ENCODE peak calls at places on chromosomes 3 and 15, in five cellular contexts. N is mesendoderm, R is BE2C, Z is GM06990, Q is small intestine. Y is an unnamed sample.

GRCh38 chr15:72319360-72319984 is 485 bp downstream of the CELF6 start:
- DNase-seq in N (peak), R (no peak), Z (peak), Q (peak), Y (no peak)

GRCh38 chr3:46930176-46930944 is 46.2 kb downstream of the CCDC12 start:
- DNase-seq in N (no peak), R (no peak), Z (no peak), Q (peak), Y (no peak)

GRCh38 chr3:141051641-141052569 is 758 bp downstream of the SPSB4 start:
- DNase-seq in N (peak), R (peak), Z (peak), Q (no peak), Y (no peak)

GRCh38 chr15:94395626-94396025 is 164.3 kb downstream of the MCTP2 start:
- DNase-seq in N (no peak), R (no peak), Z (no peak), Q (peak), Y (no peak)

GRCh38 chr3:97291901-97292300 is 472.7 kb upstream of the ARL6 start:
- DNase-seq in N (no peak), R (no peak), Z (no peak), Q (no peak), Y (no peak)

GRCh38 chr3:60588806-60589205 is 662.4 kb downstream of the FHIT start:
- DNase-seq in N (no peak), R (no peak), Z (no peak), Q (no peak), Y (peak)

GRCh38 chr15:60674704-60675405 is 195.9 kb upstream of the ICE2 start:
- DNase-seq in N (no peak), R (no peak), Z (no peak), Q (no peak), Y (no peak)

GRCh38 chr3:177228601-177229190 is 31.4 kb upstream of the TBL1XR1 start:
- DNase-seq in N (no peak), R (no peak), Z (no peak), Q (no peak), Y (no peak)

GRCh38 chr3:11907667-11908660 is 61.3 kb upstream of the TAMM41 start:
- DNase-seq in N (no peak), R (no peak), Z (no peak), Q (no peak), Y (no peak)

GRCh38 chr3:108477511-108478147 is 32.8 kb downstream of the MYH15 start:
- DNase-seq in N (peak), R (peak), Z (no peak), Q (peak), Y (no peak)

GRCh38 chr15:55960946-55961345 is 32.5 kb downstream of the NEDD4 start:
- DNase-seq in N (no peak), R (no peak), Z (no peak), Q (no peak), Y (no peak)

GRCh38 chr15:67172172-67172571 is 82.3 kb downstream of the AAGAB start:
- DNase-seq in N (no peak), R (no peak), Z (no peak), Q (no peak), Y (no peak)

GRCh38 chr3:16309558-16309957 is 44.5 kb downstream of the OXNAD1 start:
- DNase-seq in N (peak), R (no peak), Z (peak), Q (peak), Y (no peak)

GRCh38 chr15:77666296-77666660 is 33.6 kb upstream of the LINGO1 start:
- DNase-seq in N (no peak), R (no peak), Z (no peak), Q (no peak), Y (no peak)

GRCh38 chr3:112736802-112737566 is 96.0 kb upstream of the CCDC80 start:
- DNase-seq in N (no peak), R (no peak), Z (no peak), Q (peak), Y (no peak)

GRCh38 chr3:124288996-124289395 is 297.1 kb upstream of the ROPN1 start:
- DNase-seq in N (no peak), R (no peak), Z (no peak), Q (no peak), Y (no peak)

GRCh38 chr3:183826854-183827253 is 1.5 kb upstream of the MAP6D1 start:
- DNase-seq in N (no peak), R (no peak), Z (no peak), Q (no peak), Y (no peak)

GRCh38 chr3:54963621-54964020 is 35.8 kb upstream of the LRTM1 start:
- DNase-seq in N (peak), R (no peak), Z (no peak), Q (no peak), Y (no peak)

GRCh38 chr3:186693843-186694242 is 23.3 kb upstream of the KNG1 start:
- DNase-seq in N (no peak), R (no peak), Z (no peak), Q (peak), Y (no peak)

GRCh38 chr15:69758291-69758771 is 305.7 kb downstream of the RPLP1 start:
- DNase-seq in N (no peak), R (no peak), Z (no peak), Q (no peak), Y (peak)

GRCh38 chr15:96276438-96277210 is 53.9 kb upstream of the NR2F2 start:
- DNase-seq in N (no peak), R (no peak), Z (no peak), Q (no peak), Y (peak)

DNA sequence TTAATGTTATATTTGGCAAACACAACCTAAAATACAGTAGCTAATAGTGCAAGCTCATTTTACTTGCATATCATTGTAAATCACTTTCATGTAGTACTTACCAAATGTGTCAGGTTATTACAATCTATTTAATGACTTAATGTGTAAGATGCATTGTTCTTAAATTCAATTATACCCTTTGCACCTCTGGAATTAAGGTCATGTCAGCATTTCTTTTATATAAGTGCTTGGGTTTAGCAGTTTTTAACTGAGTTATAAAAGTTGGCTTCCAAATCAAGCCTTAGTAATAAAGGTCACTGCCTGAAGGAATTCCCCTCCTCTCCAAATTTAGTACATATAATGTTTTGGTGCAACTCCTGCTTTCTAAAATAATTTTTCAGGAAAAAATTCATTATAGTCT is 44.4 kb upstream of the ZNF770 start:
- DNase-seq in N (no peak), R (no peak), Z (no peak), Q (no peak), Y (no peak)
- H3K4me3 ChIP-seq in N (no peak), R (no peak), Z (no peak), Q (no peak), Y (no peak)

GRCh38 chr15:28099555-28100140 is 533 bp upstream of the OCA2 start:
- DNase-seq in N (no peak), R (no peak), Z (no peak), Q (no peak), Y (no peak)
- H3K4me3 ChIP-seq in N (no peak), R (peak), Z (no peak), Q (peak), Y (peak)

DNA sequence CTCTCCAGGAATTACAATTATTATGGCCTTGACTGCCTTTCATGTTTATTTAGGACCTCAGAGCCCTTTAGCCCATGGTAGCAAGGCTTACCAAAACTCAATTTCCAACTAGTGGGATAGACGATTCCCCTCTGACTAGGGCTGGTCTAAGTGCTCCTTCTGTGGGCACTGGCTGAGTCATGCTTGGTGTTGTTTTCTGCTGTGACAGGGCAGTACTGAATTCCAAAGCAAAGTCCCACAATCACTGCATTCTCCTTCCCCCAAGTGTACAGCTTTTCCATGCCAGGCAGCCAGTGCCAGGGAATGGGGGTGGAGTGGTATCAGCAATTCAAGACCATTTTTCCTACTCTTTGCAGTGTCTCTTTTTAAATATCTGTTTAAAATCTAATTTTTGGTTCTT is 509.0 kb upstream of the NECTIN3 start:
- DNase-seq in N (no peak), R (no peak), Z (no peak), Q (no peak), Y (no peak)
- H3K4me3 ChIP-seq in N (no peak), R (no peak), Z (no peak), Q (no peak), Y (no peak)

DNA sequence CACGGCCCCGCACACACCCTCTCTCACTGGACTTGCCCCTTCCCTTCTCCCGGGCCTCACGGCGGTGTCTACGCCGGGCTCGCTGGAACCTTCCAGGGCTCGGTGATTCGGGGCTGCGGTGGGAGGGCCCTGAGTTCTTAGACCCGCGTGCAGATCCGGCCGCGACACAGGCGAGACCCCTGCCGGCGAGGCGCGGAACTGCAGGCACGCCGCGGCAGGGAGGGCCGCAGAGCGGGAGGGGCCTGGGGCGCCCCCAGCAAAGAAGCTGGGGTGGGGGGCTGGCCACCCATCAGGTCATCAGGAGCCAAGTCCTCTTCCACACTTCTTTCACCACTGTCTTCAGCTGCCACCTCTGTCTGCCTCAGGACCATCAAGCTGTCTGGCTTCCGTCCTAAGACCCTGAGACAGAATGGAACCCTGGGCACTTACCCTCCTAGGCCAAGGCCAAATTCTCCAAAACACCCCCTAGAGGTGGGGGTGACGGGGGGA is 164.5 kb downstream of the XXYLT1 start:
- DNase-seq in N (peak), R (peak), Z (peak), Q (peak), Y (no peak)
- H3K4me3 ChIP-seq in N (no peak), R (peak), Z (peak), Q (no peak), Y (peak)

DNA sequence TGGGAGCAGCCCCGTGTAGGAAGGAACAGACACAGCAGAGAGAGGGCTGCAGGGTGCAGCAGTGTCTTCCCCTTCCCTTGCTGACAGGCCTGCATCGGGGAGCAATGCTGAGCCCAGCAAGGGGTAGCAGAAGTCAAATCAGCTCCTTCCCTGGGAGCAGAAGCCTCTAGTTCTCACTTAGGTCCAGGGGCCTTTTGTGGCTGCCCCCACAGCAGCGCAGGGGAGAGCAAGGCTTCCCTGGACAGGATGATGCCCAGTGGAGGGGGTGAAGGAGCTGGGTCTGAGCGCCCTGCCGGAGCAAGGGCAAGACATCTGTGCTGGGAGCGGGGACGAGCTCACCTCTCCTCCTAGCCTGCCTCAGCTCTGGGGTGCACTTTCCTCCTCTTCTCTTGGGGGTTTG is 827 bp downstream of the PLCB2 start:
- DNase-seq in N (no peak), R (no peak), Z (no peak), Q (no peak), Y (no peak)
- H3K4me3 ChIP-seq in N (no peak), R (no peak), Z (peak), Q (peak), Y (no peak)

GRCh38 chr3:69738291-69738690 is 973 bp upstream of the MITF start:
- DNase-seq in N (no peak), R (no peak), Z (no peak), Q (peak), Y (no peak)
- H3K4me3 ChIP-seq in N (no peak), R (peak), Z (no peak), Q (no peak), Y (peak)

GRCh38 chr3:134308350-134308891 is 57.8 kb upstream of the RYK start:
- DNase-seq in N (peak), R (peak), Z (peak), Q (peak), Y (peak)
- H3K4me3 ChIP-seq in N (no peak), R (peak), Z (no peak), Q (no peak), Y (no peak)

GRCh38 chr3:182795383-182795782 is 2.1 kb downstream of the ATP11B start:
- DNase-seq in N (no peak), R (no peak), Z (peak), Q (peak), Y (no peak)
- H3K4me3 ChIP-seq in N (no peak), R (peak), Z (peak), Q (peak), Y (peak)

DNA sequence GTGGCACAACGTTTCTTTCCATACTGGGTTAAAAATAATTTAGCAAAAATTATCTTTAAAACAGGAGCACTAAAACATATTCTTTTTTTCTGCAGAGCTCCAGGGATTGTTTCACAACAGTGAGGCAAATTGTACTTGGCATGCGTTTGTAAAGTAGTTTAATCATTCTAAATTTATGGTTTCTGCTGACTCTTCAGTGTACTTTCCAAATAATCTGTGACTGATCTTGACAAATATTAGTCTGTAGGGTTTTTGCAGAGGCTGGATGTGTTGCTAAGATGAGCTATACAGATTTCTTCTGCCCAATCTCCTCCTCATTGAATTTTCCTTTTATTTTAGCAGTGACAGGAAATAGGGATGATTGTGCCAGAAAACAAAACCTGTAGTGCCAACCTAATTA is 328.0 kb upstream of the MANF start:
- DNase-seq in N (no peak), R (no peak), Z (no peak), Q (no peak), Y (no peak)
- H3K4me3 ChIP-seq in N (no peak), R (no peak), Z (no peak), Q (no peak), Y (no peak)

Y was measured in skeletal muscle cell.